ENCODE peak calls at places on chromosomes 6 and 20, in four cellular contexts. O, M, Q and G are unnamed samples.

GRCh38 chr6:163877877-163878639 is 463.5 kb downstream of the QKI start:
- DNase-seq in Q (no peak), M (no peak), O (no peak), G (no peak)

GRCh38 chr6:138986578-138986977 is 1.5 kb downstream of the REPS1 start:
- DNase-seq in M (no peak), Q (no peak), O (peak; percentile 42), G (no peak)

GRCh38 chr20:15327123-15327522 is 989.7 kb upstream of the FLRT3 start:
- DNase-seq in M (no peak), Q (no peak), O (no peak), G (no peak)

GRCh38 chr6:24666097-24666615 is 543 bp downstream of the TDP2 start:
- DNase-seq in Q (no peak), O (peak; percentile 62), M (peak; percentile 22), G (no peak)

GRCh38 chr6:152094276-152094675 is 286.8 kb downstream of the ESR1 start:
- DNase-seq in O (no peak), Q (no peak), M (no peak), G (no peak)

GRCh38 chr20:38059832-38060231 is 26.3 kb downstream of the RPRD1B start:
- DNase-seq in O (no peak), M (no peak), Q (no peak), G (no peak)

GRCh38 chr20:37734228-37734980 is 40.6 kb downstream of the CTNNBL1 start:
- DNase-seq in O (no peak), M (no peak), Q (no peak), G (no peak)

GRCh38 chr6:71621918-71622519 is 264.3 kb upstream of the RIMS1 start:
- DNase-seq in Q (no peak), O (peak; percentile 18), M (no peak), G (no peak)

GRCh38 chr20:15951711-15952110 is 621.5 kb downstream of the KIF16B start:
- DNase-seq in M (no peak), O (no peak), Q (no peak), G (no peak)

GRCh38 chr20:35111141-35111888 is 18.7 kb upstream of the TRPC4AP start:
- DNase-seq in O (peak; percentile 44), M (no peak), Q (no peak), G (no peak)

GRCh38 chr6:75331134-75331533 is 46.5 kb upstream of the TMEM30A start:
- DNase-seq in O (no peak), Q (no peak), M (no peak), G (no peak)

GRCh38 chr20:5030348-5031205 is 29.3 kb upstream of the SLC23A2 start:
- DNase-seq in O (no peak), M (no peak), Q (no peak), G (no peak)

GRCh38 chr20:23602699-23603098 is 3.0 kb downstream of the CST9 start:
- DNase-seq in O (no peak), M (no peak), Q (no peak), G (no peak)

GRCh38 chr20:34915131-34915530 is 38.7 kb downstream of the ACSS2 start:
- DNase-seq in O (no peak), Q (no peak), M (no peak), G (no peak)

GRCh38 chr6:76861403-76861802 is 601.9 kb downstream of the HTR1B start:
- DNase-seq in M (no peak), Q (no peak), O (peak; percentile 28), G (no peak)

GRCh38 chr6:100379386-100379785 is 85.3 kb downstream of the SIM1 start:
- DNase-seq in O (peak; percentile 20), Q (no peak), M (no peak), G (no peak)

GRCh38 chr6:161437851-161438250 is 164.0 kb upstream of the AGPAT4 start:
- DNase-seq in O (no peak), M (no peak), Q (no peak), G (no peak)

GRCh38 chr6:127932708-127933107 is 31.9 kb upstream of the THEMIS start:
- DNase-seq in O (no peak), M (no peak), Q (no peak), G (no peak)

GRCh38 chr6:129672883-129673631 is 36.9 kb downstream of the ARHGAP18 start:
- DNase-seq in O (peak; percentile 74), Q (no peak), M (no peak), G (no peak)

GRCh38 chr6:162962093-162962492 is 234.3 kb downstream of the PACRG start:
- DNase-seq in O (no peak), M (no peak), Q (no peak), G (no peak)

GRCh38 chr6:28673800-28674671 is 148.4 kb downstream of the GPX5 start:
- DNase-seq in Q (peak; percentile 38), M (peak; percentile 25), O (peak; percentile 80), G (no peak)
- TF ChIP-seq CTCF in Q (no peak), M (no peak), O (no peak), G (no peak)

GRCh38 chr6:117267766-117268534 is 2.6 kb downstream of the VGLL2 start:
- DNase-seq in O (peak; percentile 15), Q (no peak), M (no peak), G (no peak)
- TF ChIP-seq CTCF in O (peak; percentile 48), Q (no peak), M (peak; percentile 44), G (no peak)

GRCh38 chr20:11178946-11179654 is 505.3 kb upstream of the JAG1 start:
- DNase-seq in Q (no peak), M (no peak), O (no peak), G (no peak)
- TF ChIP-seq CTCF in Q (no peak), M (no peak), O (no peak), G (no peak)

GRCh38 chr6:106759112-106759511 is 129.7 kb downstream of the QRSL1 start:
- DNase-seq in O (no peak), M (no peak), Q (no peak), G (no peak)
- TF ChIP-seq CTCF in O (no peak), M (no peak), Q (no peak), G (no peak)

DNA sequence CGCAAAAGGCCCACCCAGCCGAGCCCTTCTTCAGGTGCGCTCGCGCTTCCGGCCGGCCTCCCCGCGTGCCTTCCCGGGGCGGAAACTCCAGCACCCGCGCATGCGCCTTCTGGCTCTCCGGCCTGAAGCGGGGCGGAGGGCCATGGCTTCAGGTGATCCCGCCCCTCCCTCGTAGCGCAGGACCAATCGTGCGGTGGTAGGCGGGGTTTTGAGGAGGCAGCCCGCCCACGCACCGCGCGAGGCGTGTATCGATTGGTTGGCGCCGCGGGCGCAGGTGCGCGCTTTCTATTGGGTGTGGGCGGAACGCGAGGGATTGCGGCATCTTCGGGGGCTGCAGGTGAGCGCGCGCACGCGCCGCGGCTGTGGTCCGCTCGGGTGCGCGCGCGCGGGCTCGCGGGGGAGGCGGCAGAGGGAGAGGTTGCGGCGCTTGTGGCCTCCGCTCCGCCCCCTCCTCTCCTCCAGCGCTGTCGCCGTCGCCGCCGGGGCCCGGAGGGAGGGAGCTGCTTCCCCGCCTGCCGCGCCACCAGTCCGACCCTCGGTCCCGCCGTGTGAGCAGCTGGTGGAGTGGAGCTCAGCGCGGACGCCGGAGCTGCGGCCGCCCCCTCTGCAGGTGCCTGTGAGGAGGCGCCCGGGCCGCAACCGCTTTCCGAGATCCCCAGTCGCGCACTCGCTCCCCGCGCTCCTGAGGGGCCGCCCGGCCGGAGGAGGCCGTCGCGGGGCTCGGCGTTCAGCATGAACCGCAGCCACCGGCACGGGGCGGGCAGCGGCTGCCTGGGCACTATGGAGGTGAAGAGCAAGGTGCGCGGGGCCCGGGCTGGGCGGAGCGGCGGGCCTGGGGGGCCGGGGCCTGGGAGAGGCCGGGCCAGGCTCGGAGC is at the start of gene PARD6B:
- DNase-seq in O (peak; percentile 99), M (peak; percentile 99), Q (peak; percentile 93), G (peak; percentile 98)
- TF ChIP-seq CTCF in O (no peak), M (no peak), Q (no peak), G (no peak)

DNA sequence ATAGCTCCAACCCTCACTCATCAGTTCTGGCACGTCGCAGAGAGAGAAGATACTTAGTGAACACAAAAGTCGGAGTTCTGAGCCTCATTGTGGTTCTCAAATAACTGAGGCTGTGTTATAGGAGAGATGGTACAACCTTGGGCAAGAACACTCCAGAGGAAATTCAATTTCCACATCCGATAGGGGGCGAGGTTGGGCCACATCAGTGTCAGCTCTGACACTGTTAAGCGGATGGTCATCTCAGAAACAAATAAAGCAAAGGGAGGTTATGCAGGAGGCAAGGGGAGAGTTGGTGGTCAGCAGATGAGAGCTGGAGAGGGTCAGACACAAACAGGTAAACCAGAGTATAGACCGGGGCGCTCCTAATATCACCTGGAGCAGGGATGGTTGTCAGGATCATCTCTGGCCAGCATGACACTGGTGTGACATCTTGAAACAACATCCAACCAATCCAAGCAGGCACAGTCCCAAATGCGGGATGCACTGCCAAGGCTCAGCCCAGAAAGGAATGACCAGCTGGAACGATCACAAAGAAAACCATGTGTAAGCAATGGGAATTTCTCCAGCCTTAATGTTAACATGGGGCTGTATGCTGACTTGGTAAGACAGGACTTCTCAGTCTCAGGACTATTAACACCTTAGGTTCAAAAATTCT is 331.8 kb downstream of the HACE1 start:
- DNase-seq in O (peak; percentile 66), M (no peak), Q (no peak), G (no peak)
- TF ChIP-seq CTCF in O (peak; percentile 52), M (peak; percentile 38), Q (peak; percentile 31), G (no peak)